ENCODE peak calls at places on chromosomes 2 and 18, in ten cellular contexts. D is 8988T, N is NCI-H748 treated with DMSO at 0.1 percent for 48 hours, Y is fibroblast of pulmonary artery, B is hepatic stellate cell, M is HEK293T, V is NCI-H1694, O is anterior cingulate cortex, X is hippocampal formation, T is kidney epithelial cell. K is an unnamed sample.

GRCh38 chr18:43587538-43588153 is 310.4 kb upstream of the SYT4 start:
- DNase-seq in B (peak), T (no peak), O (no peak), X (peak), D (peak), M (peak), Y (peak), N (peak), V (peak), K (no peak)

GRCh38 chr2:150916434-150916833 is 345.2 kb downstream of the RBM43 start:
- DNase-seq in D (no peak), X (no peak), O (no peak), Y (no peak), T (no peak), B (no peak), N (no peak), V (no peak), M (no peak), K (no peak)

GRCh38 chr2:219207254-219207883 is 787 bp downstream of the ZFAND2B start:
- DNase-seq in M (no peak), O (no peak), B (peak), T (no peak), D (no peak), N (no peak), Y (no peak), V (no peak), X (no peak), K (no peak)

GRCh38 chr18:25282282-25282681 is 69.7 kb downstream of the ZNF521 start:
- DNase-seq in N (no peak), O (no peak), Y (no peak), T (no peak), X (no peak), V (no peak), D (no peak), B (no peak), M (no peak), K (no peak)

GRCh38 chr2:121243821-121244460 is 41.1 kb downstream of the TFCP2L1 start:
- DNase-seq in X (no peak), M (no peak), Y (no peak), N (no peak), D (no peak), T (no peak), O (no peak), B (no peak), V (no peak), K (no peak)

GRCh38 chr2:2229898-2230817 is 100.9 kb downstream of the MYT1L start:
- DNase-seq in M (no peak), X (peak), N (no peak), Y (no peak), T (no peak), D (no peak), V (peak), B (no peak), O (no peak), K (no peak)

GRCh38 chr18:49819768-49820662 is 6.7 kb upstream of the ACAA2 start:
- DNase-seq in M (no peak), B (no peak), O (no peak), Y (no peak), X (no peak), T (no peak), V (no peak), N (no peak), D (no peak), K (no peak)

GRCh38 chr2:85888020-85888744 is 608 bp downstream of the ST3GAL5 start:
- DNase-seq in M (peak), V (peak), D (no peak), Y (peak), X (no peak), B (no peak), N (no peak), O (peak), T (no peak), K (no peak)

GRCh38 chr2:80489718-80490117 is 185.2 kb upstream of the LRRTM1 start:
- DNase-seq in D (peak), T (peak), O (no peak), N (no peak), Y (peak), M (no peak), X (no peak), B (peak), V (no peak), K (no peak)

GRCh38 chr2:28338046-28338753 is 54.5 kb upstream of the FOSL2 start:
- DNase-seq in D (no peak), X (no peak), Y (peak), T (no peak), O (no peak), M (no peak), N (no peak), V (no peak), B (no peak), K (peak)

GRCh38 chr18:57210101-57210661 is 63.3 kb downstream of the BOD1L2 start:
- DNase-seq in B (peak), D (peak), O (no peak), X (peak), T (peak), N (peak), V (peak), Y (peak), M (peak), K (peak)

GRCh38 chr2:7403092-7403775 is 486.0 kb downstream of the RNF144A start:
- DNase-seq in V (no peak), T (no peak), N (no peak), D (no peak), Y (no peak), X (no peak), O (no peak), B (no peak), M (no peak), K (no peak)

GRCh38 chr2:235546436-235546835 is 52.6 kb downstream of the AGAP1 start:
- DNase-seq in M (no peak), Y (no peak), X (no peak), B (no peak), O (no peak), D (no peak), N (no peak), V (no peak), T (no peak), K (no peak)

GRCh38 chr2:153872311-153873061 is 764 bp downstream of the GALNT13 start:
- DNase-seq in O (no peak), X (no peak), N (peak), D (no peak), V (no peak), Y (no peak), B (no peak), T (no peak), M (peak), K (no peak)

GRCh38 chr2:241810304-241811208 is 1.6 kb downstream of the NEU4 start:
- DNase-seq in Y (no peak), B (peak), X (peak), D (no peak), T (no peak), N (no peak), M (no peak), O (peak), V (no peak), K (no peak)

GRCh38 chr2:221429741-221430491 is 142.2 kb downstream of the EPHA4 start:
- DNase-seq in O (no peak), V (peak), Y (peak), B (no peak), D (no peak), X (no peak), N (no peak), M (no peak), T (no peak), K (no peak)

GRCh38 chr18:79850731-79851130 is 53.0 kb downstream of the KCNG2 start:
- DNase-seq in X (no peak), B (no peak), N (no peak), M (no peak), D (no peak), V (no peak), Y (no peak), O (no peak), T (no peak), K (no peak)

GRCh38 chr2:177754476-177754873 is 318.1 kb downstream of the PDE11A start:
- DNase-seq in X (no peak), D (no peak), M (no peak), O (no peak), Y (no peak), V (no peak), N (no peak), B (no peak), T (no peak), K (no peak)

GRCh38 chr2:203242518-203242917 is 3.7 kb downstream of the CYP20A1 start:
- DNase-seq in D (no peak), T (no peak), V (no peak), M (no peak), O (no peak), B (no peak), Y (no peak), X (no peak), N (no peak), K (no peak)

GRCh38 chr2:128752691-128753263 is 434.1 kb upstream of the HS6ST1 start:
- DNase-seq in Y (no peak), M (no peak), B (no peak), V (no peak), X (no peak), D (no peak), T (no peak), O (no peak), N (no peak), K (no peak)

GRCh38 chr2:54632733-54633692 is 90.4 kb upstream of the EML6 start:
- DNase-seq in T (peak), V (no peak), B (peak), N (no peak), M (no peak), D (no peak), X (no peak), O (no peak), Y (peak), K (peak)

GRCh38 chr2:174337337-174338154 is 2.8 kb downstream of the SP9 start:
- DNase-seq in O (no peak), D (no peak), M (peak), T (no peak), V (peak), Y (no peak), B (no peak), X (no peak), N (no peak), K (no peak)

GRCh38 chr2:120863661-120864320 is 128.1 kb downstream of the GLI2 start:
- DNase-seq in M (no peak), V (no peak), Y (peak), T (no peak), B (no peak), X (no peak), D (peak), O (no peak), N (no peak), K (no peak)

GRCh38 chr18:63100626-63100900 is 219.0 kb downstream of the BCL2 start:
- DNase-seq in T (no peak), M (no peak), X (no peak), D (no peak), N (no peak), B (no peak), V (no peak), O (no peak), Y (no peak), K (no peak)

GRCh38 chr2:21008014-21008789 is 35.7 kb downstream of the APOB start:
- DNase-seq in V (no peak), T (no peak), D (no peak), Y (no peak), X (no peak), M (no peak), N (no peak), B (no peak), O (no peak), K (no peak)

GRCh38 chr18:36377626-36378025 is 80.1 kb downstream of the FHOD3 start:
- DNase-seq in D (no peak), O (no peak), X (no peak), B (no peak), Y (no peak), T (no peak), V (no peak), N (no peak), M (no peak), K (no peak)

GRCh38 chr18:79424880-79425572 is 29.3 kb downstream of the NFATC1 start:
- DNase-seq in D (no peak), Y (no peak), O (no peak), N (no peak), T (no peak), V (no peak), M (no peak), B (no peak), X (no peak), K (no peak)

GRCh38 chr18:48824231-48824970 is 126.4 kb downstream of the SMAD7 start:
- DNase-seq in D (no peak), Y (no peak), M (no peak), T (no peak), X (no peak), O (no peak), V (no peak), N (no peak), B (no peak), K (no peak)

GRCh38 chr2:189179607-189179979 is at the start of gene COL5A2:
- DNase-seq in O (no peak), X (no peak), M (peak), Y (peak), T (peak), D (no peak), N (no peak), V (no peak), B (peak), K (peak)

GRCh38 chr2:159497256-159497655 is 119.1 kb downstream of the BAZ2B start:
- DNase-seq in T (peak), B (peak), Y (peak), N (no peak), M (no peak), X (no peak), O (no peak), D (peak), V (no peak), K (peak)

GRCh38 chr18:10476430-10476829 is 22.0 kb downstream of the APCDD1 start:
- DNase-seq in T (no peak), M (no peak), B (no peak), D (no peak), X (no peak), V (peak), N (no peak), Y (peak), O (no peak), K (no peak)

GRCh38 chr2:121420486-121420885 is 110.2 kb upstream of the RNU4ATAC start:
- DNase-seq in B (no peak), Y (no peak), D (no peak), V (no peak), M (no peak), T (no peak), O (no peak), X (no peak), N (no peak), K (no peak)

GRCh38 chr2:239457586-239458445 is 57.0 kb upstream of the HDAC4 start:
- DNase-seq in Y (no peak), X (no peak), N (no peak), V (no peak), O (no peak), M (no peak), B (no peak), D (no peak), T (no peak), K (no peak)

GRCh38 chr2:7736646-7737305 is 819.6 kb downstream of the RNF144A start:
- DNase-seq in X (no peak), Y (no peak), V (no peak), O (no peak), T (no peak), N (no peak), B (no peak), D (no peak), M (no peak), K (no peak)

GRCh38 chr2:25355270-25355669 is 13.5 kb upstream of the DNMT3A start:
- DNase-seq in N (no peak), B (no peak), D (no peak), O (no peak), M (no peak), T (no peak), X (no peak), Y (no peak), V (no peak), K (no peak)

GRCh38 chr2:235728401-235729181 is 234.7 kb downstream of the AGAP1 start:
- DNase-seq in D (no peak), Y (no peak), V (no peak), B (no peak), N (no peak), X (no peak), O (no peak), T (no peak), M (no peak), K (no peak)

GRCh38 chr2:165793779-165794519 is at the start of gene GALNT3:
- DNase-seq in Y (no peak), V (no peak), N (peak), X (no peak), D (peak), O (peak), M (peak), T (no peak), B (peak), K (no peak)

GRCh38 chr18:23867011-23867410 is 147.5 kb upstream of the TTC39C start:
- DNase-seq in O (no peak), N (no peak), X (no peak), D (no peak), B (no peak), V (no peak), M (no peak), Y (no peak), T (no peak), K (no peak)

GRCh38 chr2:230023313-230023712 is 45.4 kb downstream of the SLC16A14 start:
- DNase-seq in N (no peak), O (no peak), D (no peak), X (no peak), M (no peak), T (no peak), Y (no peak), V (no peak), B (no peak), K (no peak)